ENCODE peak calls at places on chromosome 17, in four cellular contexts. B, M, J and Q are unnamed samples.

GRCh38 chr17:45018514-45019176 is 32.8 kb downstream of the DCAKD start:
- DNase-seq in B (no peak), M (no peak), J (no peak), Q (no peak)

GRCh38 chr17:5846001-5846400 is 224.2 kb upstream of the WSCD1 start:
- DNase-seq in B (no peak), M (no peak), J (no peak), Q (no peak)

GRCh38 chr17:43902190-43902589 is 5.1 kb downstream of the MPP2 start:
- DNase-seq in B (no peak), M (no peak), J (no peak), Q (no peak)

GRCh38 chr17:4032738-4033137 is 68.5 kb upstream of the ATP2A3 start:
- DNase-seq in B (no peak), M (no peak), J (no peak), Q (no peak)

GRCh38 chr17:65173284-65173793 is 36.2 kb downstream of the RGS9 start:
- DNase-seq in B (no peak), M (peak), J (no peak), Q (peak)

GRCh38 chr17:57158795-57159194 is 73.7 kb downstream of the AKAP1 start:
- DNase-seq in B (no peak), M (no peak), J (no peak), Q (no peak)

GRCh38 chr17:29145289-29146058 is 34.7 kb downstream of the MYO18A start:
- DNase-seq in B (no peak), M (no peak), J (peak), Q (no peak)

GRCh38 chr17:57810740-57811632 is 38.9 kb downstream of the MRPS23 start:
- DNase-seq in B (no peak), M (no peak), J (no peak), Q (peak)

GRCh38 chr17:68089881-68090280 is 54.3 kb downstream of the KPNA2 start:
- DNase-seq in B (no peak), M (no peak), J (peak), Q (no peak)

GRCh38 chr17:4854181-4854681 is 21.1 kb downstream of the MINK1 start:
- DNase-seq in B (no peak), M (no peak), J (no peak), Q (no peak)

GRCh38 chr17:79644617-79645016 is 33.8 kb upstream of the RBFOX3 start:
- DNase-seq in B (no peak), M (no peak), J (no peak), Q (no peak)

GRCh38 chr17:48489781-48490180 is 41.0 kb downstream of the HOXB1 start:
- DNase-seq in B (no peak), M (no peak), J (no peak), Q (no peak)

GRCh38 chr17:50468120-50469004 is at the start of gene CHAD:
- DNase-seq in B (peak), M (no peak), J (no peak), Q (no peak)

GRCh38 chr17:82884923-82885322 is 45.1 kb upstream of the ZNF750 start:
- DNase-seq in B (no peak), M (no peak), J (no peak), Q (no peak)

GRCh38 chr17:2593846-2594656 is 597 bp downstream of the PAFAH1B1 start:
- DNase-seq in B (peak), M (peak), J (peak), Q (peak)

GRCh38 chr17:57154896-57155295 is 69.8 kb downstream of the AKAP1 start:
- DNase-seq in B (no peak), M (no peak), J (no peak), Q (no peak)

GRCh38 chr17:6567528-6568185 is 11.3 kb upstream of the PITPNM3 start:
- DNase-seq in B (peak), M (no peak), J (peak), Q (no peak)

GRCh38 chr17:50532452-50533024 is at the start of gene EPN3:
- DNase-seq in B (peak), M (no peak), J (peak), Q (no peak)

GRCh38 chr17:73822371-73822770 is 178.1 kb upstream of the SDK2 start:
- DNase-seq in B (no peak), M (no peak), J (no peak), Q (no peak)

GRCh38 chr17:73823684-73824083 is 179.4 kb upstream of the SDK2 start:
- DNase-seq in B (no peak), M (no peak), J (no peak), Q (peak)

GRCh38 chr17:73819440-73820395 is 175.5 kb upstream of the SDK2 start:
- DNase-seq in B (no peak), M (no peak), J (no peak), Q (no peak)

GRCh38 chr17:73821665-73822064 is 177.4 kb upstream of the SDK2 start:
- DNase-seq in B (no peak), M (no peak), J (no peak), Q (no peak)

DNA sequence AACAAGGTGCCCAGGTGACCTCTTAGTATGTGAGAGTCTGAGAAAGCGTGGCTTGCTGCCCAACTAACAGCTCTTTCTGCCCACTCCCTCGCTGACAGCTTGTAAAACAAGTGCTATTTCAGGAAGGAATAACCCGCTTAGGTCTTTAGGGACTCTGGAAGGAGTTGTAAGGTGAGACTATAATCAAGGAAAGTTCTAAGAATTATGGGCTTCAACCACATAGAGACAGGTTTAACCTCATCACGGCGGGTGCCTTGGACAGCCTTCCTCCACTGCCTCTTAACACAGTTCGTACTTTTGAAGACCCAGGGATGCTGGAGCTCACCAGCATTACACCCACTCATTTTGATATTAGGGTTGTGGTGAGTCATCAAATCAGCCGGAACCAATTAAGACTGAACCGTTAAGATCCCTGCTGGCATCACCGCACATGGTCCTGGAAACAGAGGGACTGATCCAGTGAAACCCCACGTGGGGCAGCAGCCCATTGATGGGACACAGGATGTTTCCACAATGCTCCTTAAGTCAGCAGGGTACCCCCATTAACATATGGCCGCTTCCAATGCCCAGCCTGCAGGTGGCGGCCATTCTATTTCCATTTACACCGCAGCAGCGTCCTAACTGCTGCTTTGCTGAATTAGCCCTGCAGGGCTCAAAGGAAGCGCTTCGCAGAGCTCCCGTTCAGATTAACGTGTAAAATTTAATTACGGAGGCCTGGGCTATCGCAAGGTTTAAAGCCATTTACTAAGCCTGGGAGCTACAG is 176.6 kb upstream of the SDK2 start:
- DNase-seq in B (no peak), M (no peak), J (no peak), Q (peak)
- TF ChIP-seq CTCF in B (no peak), M (no peak), J (peak), Q (no peak)

GRCh38 chr17:77619851-77620250 is 338.7 kb upstream of the TNRC6C start:
- DNase-seq in B (no peak), M (no peak), J (no peak), Q (no peak)

GRCh38 chr17:77617516-77617915 is 341.0 kb upstream of the TNRC6C start:
- DNase-seq in B (no peak), M (no peak), J (peak), Q (no peak)

GRCh38 chr17:77619326-77619725 is 339.2 kb upstream of the TNRC6C start:
- DNase-seq in B (no peak), M (no peak), J (peak), Q (no peak)

GRCh38 chr17:77618731-77619130 is 339.8 kb upstream of the TNRC6C start:
- DNase-seq in B (no peak), M (no peak), J (no peak), Q (no peak)

GRCh38 chr17:77618173-77618572 is 340.3 kb upstream of the TNRC6C start:
- DNase-seq in B (no peak), M (no peak), J (peak), Q (no peak)
- H3K4me3 ChIP-seq in B (no peak), M (no peak), J (no peak), Q (no peak)

GRCh38 chr17:34163681-34164080 is 91.4 kb upstream of the CCL2 start:
- DNase-seq in B (no peak), M (no peak), J (no peak), Q (no peak)
- TF ChIP-seq CTCF in B (peak), M (no peak), J (peak), Q (peak)

DNA sequence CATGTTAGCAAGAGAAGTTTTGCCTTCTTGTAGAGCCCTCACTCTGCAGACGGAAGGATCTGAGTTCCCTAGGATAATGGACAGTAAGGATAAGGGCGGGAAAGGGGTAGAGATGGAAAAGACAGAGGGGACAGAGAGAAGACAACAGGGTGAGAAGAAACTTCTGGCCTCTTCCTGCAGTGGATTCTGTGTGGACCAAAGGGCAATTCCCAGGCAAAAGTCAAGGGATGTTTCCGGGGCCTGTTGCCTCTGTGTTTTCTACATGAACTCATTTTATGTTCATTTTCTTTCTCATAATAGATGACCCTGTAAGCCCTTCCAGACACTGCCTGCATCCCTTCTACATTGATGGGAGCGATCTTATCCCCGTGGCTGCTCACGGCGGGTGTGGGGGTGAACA is 647 bp upstream of the TMEM238L start:
- DNase-seq in B (no peak), M (no peak), J (no peak), Q (no peak)
- H3K4me3 ChIP-seq in B (no peak), M (no peak), J (no peak), Q (no peak)

GRCh38 chr17:13596241-13596941 is 5.3 kb downstream of the HS3ST3A1 start:
- DNase-seq in B (no peak), M (no peak), J (no peak), Q (no peak)

GRCh38 chr17:13598353-13599167 is 3.2 kb downstream of the HS3ST3A1 start:
- DNase-seq in B (no peak), M (no peak), J (no peak), Q (no peak)

GRCh38 chr17:13599808-13600398 is 1.8 kb downstream of the HS3ST3A1 start:
- DNase-seq in B (no peak), M (no peak), J (no peak), Q (no peak)

GRCh38 chr17:13599168-13599577 is 2.6 kb downstream of the HS3ST3A1 start:
- DNase-seq in B (no peak), M (no peak), J (no peak), Q (no peak)

GRCh38 chr17:13597723-13598347 is 3.9 kb downstream of the HS3ST3A1 start:
- DNase-seq in B (no peak), M (no peak), J (no peak), Q (peak)
- TF ChIP-seq CTCF in B (peak), M (peak), J (peak), Q (peak)

GRCh38 chr17:74380959-74381808 is 13.9 kb downstream of the GPR142 start:
- DNase-seq in B (no peak), M (no peak), J (no peak), Q (no peak)
- H3K4me3 ChIP-seq in B (no peak), M (no peak), J (no peak), Q (no peak)

GRCh38 chr17:73643012-73643845 is 1.0 kb downstream of the SDK2 start:
- DNase-seq in B (no peak), M (no peak), J (peak), Q (no peak)
- TF ChIP-seq CTCF in B (no peak), M (no peak), J (peak), Q (no peak)